ENCODE peak calls at places on chromosomes 11 and 22, in ten cellular contexts. N, V, J, D, Q, P, L, K, T and A are unnamed samples.

GRCh38 chr11:44972746-44973435 is 22.2 kb upstream of the TP53I11 start:
- DNase-seq in N (no peak), V (no peak), J (no peak), D (no peak), Q (no peak), P (no peak), L (no peak), K (no peak), T (no peak), A (no peak)

GRCh38 chr22:36641902-36642640 is 61.5 kb downstream of the CACNG2 start:
- DNase-seq in N (peak), V (no peak), J (no peak), D (no peak), Q (no peak), P (no peak), L (no peak), K (peak), T (no peak), A (no peak)

GRCh38 chr11:34192481-34193401 is 87.3 kb downstream of the NAT10 start:
- DNase-seq in N (peak), V (no peak), J (no peak), D (peak), Q (no peak), P (no peak), L (peak), K (peak), T (no peak), A (peak)

GRCh38 chr11:97956904-97957303 is 1063.8 kb upstream of the CNTN5 start:
- DNase-seq in N (no peak), V (no peak), J (no peak), D (no peak), Q (no peak), P (no peak), L (no peak), K (no peak), T (no peak), A (no peak)

GRCh38 chr11:14463623-14464022 is 36.0 kb downstream of the COPB1 start:
- DNase-seq in N (no peak), V (no peak), J (no peak), D (no peak), Q (no peak), P (no peak), L (no peak), K (no peak), T (no peak), A (no peak)

GRCh38 chr22:23386822-23387580 is 193.1 kb downstream of the IGLL1 start:
- DNase-seq in N (no peak), V (peak), J (no peak), D (no peak), Q (no peak), P (no peak), L (no peak), K (no peak), T (no peak), A (peak)

GRCh38 chr11:68309621-68310185 is 2.7 kb upstream of the LRP5 start:
- DNase-seq in N (peak), V (no peak), J (no peak), D (no peak), Q (no peak), P (peak), L (no peak), K (no peak), T (no peak), A (no peak)

GRCh38 chr11:34086554-34087278 is 18.7 kb upstream of the NAT10 start:
- DNase-seq in N (peak), V (no peak), J (no peak), D (no peak), Q (no peak), P (no peak), L (no peak), K (no peak), T (no peak), A (no peak)

GRCh38 chr11:10452211-10452767 is 2.8 kb upstream of the AMPD3 start:
- DNase-seq in N (no peak), V (no peak), J (no peak), D (no peak), Q (no peak), P (no peak), L (no peak), K (no peak), T (no peak), A (no peak)

GRCh38 chr11:8871283-8871775 is 39.7 kb upstream of the AKIP1 start:
- DNase-seq in N (peak), V (peak), J (peak), D (peak), Q (peak), P (peak), L (peak), K (peak), T (no peak), A (peak)

GRCh38 chr11:76086713-76087635 is 119.3 kb downstream of the WNT11 start:
- DNase-seq in N (peak), V (no peak), J (no peak), D (no peak), Q (no peak), P (no peak), L (no peak), K (no peak), T (no peak), A (no peak)

GRCh38 chr22:35440129-35440528 is 40.2 kb downstream of the MCM5 start:
- DNase-seq in N (no peak), V (no peak), J (no peak), D (peak), Q (no peak), P (no peak), L (no peak), K (no peak), T (no peak), A (no peak)

GRCh38 chr11:45857834-45858492 is 10.7 kb downstream of the CRY2 start:
- DNase-seq in N (peak), V (no peak), J (peak), D (peak), Q (no peak), P (peak), L (peak), K (peak), T (no peak), A (peak)

GRCh38 chr11:72764503-72764902 is 12.3 kb upstream of the ARAP1 start:
- DNase-seq in N (no peak), V (peak), J (peak), D (no peak), Q (no peak), P (peak), L (no peak), K (no peak), T (no peak), A (no peak)

GRCh38 chr11:72263363-72263762 is 19.4 kb upstream of the PHOX2A start:
- DNase-seq in N (no peak), V (no peak), J (no peak), D (no peak), Q (no peak), P (no peak), L (no peak), K (no peak), T (no peak), A (no peak)

GRCh38 chr11:89416961-89417360 is 74.2 kb downstream of the NOX4 start:
- DNase-seq in N (no peak), V (no peak), J (no peak), D (no peak), Q (no peak), P (no peak), L (no peak), K (no peak), T (no peak), A (no peak)

GRCh38 chr11:92885600-92885999 is 83.9 kb upstream of the MTNR1B start:
- DNase-seq in N (no peak), V (no peak), J (no peak), D (no peak), Q (no peak), P (no peak), L (no peak), K (no peak), T (no peak), A (no peak)

GRCh38 chr11:76856111-76856510 is 4.6 kb upstream of the ACER3 start:
- DNase-seq in N (peak), V (no peak), J (no peak), D (no peak), Q (no peak), P (no peak), L (no peak), K (no peak), T (no peak), A (no peak)

GRCh38 chr22:37427711-37428635 is 694 bp upstream of the ELFN2 start:
- DNase-seq in N (no peak), V (no peak), J (no peak), D (no peak), Q (no peak), P (no peak), L (no peak), K (no peak), T (no peak), A (no peak)

GRCh38 chr11:35589281-35589680 is 29.0 kb upstream of the FJX1 start:
- DNase-seq in N (no peak), V (no peak), J (no peak), D (no peak), Q (no peak), P (no peak), L (no peak), K (no peak), T (no peak), A (no peak)

GRCh38 chr22:40056163-40056958 is 61.6 kb downstream of the FAM83F start:
- DNase-seq in N (no peak), V (no peak), J (no peak), D (no peak), Q (no peak), P (no peak), L (no peak), K (no peak), T (no peak), A (no peak)

GRCh38 chr11:13316528-13316961 is 39.0 kb downstream of the BMAL1 start:
- DNase-seq in N (no peak), V (peak), J (peak), D (no peak), Q (no peak), P (peak), L (peak), K (no peak), T (no peak), A (no peak)

GRCh38 chr22:37515902-37516301 is 3.3 kb downstream of the CARD10 start:
- DNase-seq in N (no peak), V (no peak), J (no peak), D (no peak), Q (peak), P (no peak), L (no peak), K (no peak), T (no peak), A (no peak)

GRCh38 chr11:47383106-47383505 is 4.8 kb upstream of the SPI1 start:
- DNase-seq in N (no peak), V (peak), J (no peak), D (no peak), Q (no peak), P (peak), L (no peak), K (peak), T (no peak), A (no peak)

GRCh38 chr11:102843474-102843873 is at the start of gene MMP3:
- DNase-seq in N (peak), V (no peak), J (no peak), D (no peak), Q (no peak), P (no peak), L (no peak), K (no peak), T (no peak), A (no peak)

GRCh38 chr11:16739326-16739875 is 954 bp downstream of the C11orf58 start:
- DNase-seq in N (peak), V (no peak), J (no peak), D (no peak), Q (no peak), P (no peak), L (no peak), K (no peak), T (no peak), A (no peak)

GRCh38 chr11:60744114-60744513 is 12.6 kb upstream of the MS4A15 start:
- DNase-seq in N (no peak), V (no peak), J (no peak), D (no peak), Q (no peak), P (no peak), L (no peak), K (peak), T (no peak), A (no peak)

GRCh38 chr11:86459682-86460460 is 85.2 kb downstream of the CCDC81 start:
- DNase-seq in N (peak), V (no peak), J (peak), D (peak), Q (no peak), P (peak), L (peak), K (peak), T (no peak), A (no peak)

GRCh38 chr11:34501500-34501899 is 12.1 kb downstream of the ELF5 start:
- DNase-seq in N (peak), V (no peak), J (peak), D (no peak), Q (no peak), P (peak), L (peak), K (peak), T (no peak), A (no peak)

GRCh38 chr22:20257474-20258299 is 10.4 kb downstream of the RTN4R start:
- DNase-seq in N (no peak), V (no peak), J (no peak), D (no peak), Q (no peak), P (no peak), L (no peak), K (no peak), T (no peak), A (no peak)

GRCh38 chr11:63874511-63874910 is 35.6 kb downstream of the MARK2 start:
- DNase-seq in N (no peak), V (no peak), J (peak), D (peak), Q (no peak), P (no peak), L (peak), K (no peak), T (no peak), A (no peak)

GRCh38 chr11:8709002-8709672 is 26.5 kb downstream of the RPL27A start:
- DNase-seq in N (no peak), V (no peak), J (peak), D (peak), Q (peak), P (no peak), L (peak), K (no peak), T (no peak), A (peak)

GRCh38 chr11:122424636-122425035 is 230.9 kb upstream of the UBASH3B start:
- DNase-seq in N (no peak), V (no peak), J (no peak), D (no peak), Q (no peak), P (no peak), L (no peak), K (no peak), T (no peak), A (no peak)

GRCh38 chr11:88604255-88604654 is 266.7 kb upstream of the CTSC start:
- DNase-seq in N (no peak), V (no peak), J (no peak), D (no peak), Q (no peak), P (no peak), L (no peak), K (no peak), T (no peak), A (no peak)

GRCh38 chr11:289145-289705 is 299 bp downstream of the PGGHG start:
- DNase-seq in N (no peak), V (no peak), J (no peak), D (no peak), Q (peak), P (no peak), L (no peak), K (no peak), T (no peak), A (no peak)

DNA sequence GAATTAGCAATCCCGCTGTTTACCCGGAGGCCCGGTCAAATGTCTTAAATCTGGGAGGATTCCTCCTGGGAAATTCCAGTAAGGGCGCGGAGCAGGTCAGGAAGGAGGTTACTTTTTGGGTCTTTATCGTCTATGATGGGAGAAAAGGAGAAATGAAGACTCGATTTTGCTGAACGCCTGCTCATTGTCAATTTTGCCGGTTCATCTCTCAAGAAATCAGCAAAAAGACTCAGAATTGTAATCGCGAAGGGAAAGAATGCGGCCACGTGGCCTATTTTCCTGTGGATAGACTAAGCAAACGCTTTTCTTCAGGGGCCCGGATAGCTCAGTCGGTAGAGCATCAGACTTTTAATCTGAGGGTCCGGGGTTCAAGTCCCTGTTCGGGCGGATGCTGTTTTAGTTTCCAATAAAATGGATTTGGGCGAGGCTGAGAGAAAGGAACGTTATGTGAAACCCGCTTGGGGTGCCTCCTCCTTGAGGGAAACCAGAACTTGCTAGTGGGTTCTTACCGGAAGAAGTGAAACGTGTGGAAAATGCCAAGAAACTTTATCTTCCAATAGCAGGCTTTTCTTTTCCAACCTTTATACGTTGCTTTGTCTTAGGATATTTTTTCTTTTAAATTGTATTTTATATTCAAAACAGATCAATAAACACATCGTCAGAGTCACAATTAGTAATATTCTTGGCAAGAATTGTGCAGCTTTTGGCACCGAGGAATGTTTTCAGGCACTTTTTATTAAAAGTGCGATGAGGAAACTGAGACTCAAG is 45.0 kb downstream of the OR4D9 start:
- DNase-seq in N (peak), V (no peak), J (peak), D (peak), Q (no peak), P (no peak), L (peak), K (peak), T (no peak), A (no peak)
- H3K27ac ChIP-seq in N (peak), V (peak), J (peak), D (peak), Q (peak), P (peak), L (peak), K (peak), T (no peak), A (peak)

GRCh38 chr22:32528316-32528715 is 53.7 kb downstream of the FBXO7 start:
- DNase-seq in N (no peak), V (no peak), J (no peak), D (no peak), Q (no peak), P (no peak), L (no peak), K (peak), T (no peak), A (no peak)
- H3K27ac ChIP-seq in N (no peak), V (no peak), J (no peak), D (peak), Q (no peak), P (no peak), L (no peak), K (no peak), T (no peak), A (no peak)

GRCh38 chr11:131759140-131759539 is 388.7 kb downstream of the NTM start:
- DNase-seq in N (no peak), V (no peak), J (no peak), D (no peak), Q (no peak), P (no peak), L (no peak), K (no peak), T (no peak), A (no peak)

GRCh38 chr11:131758726-131759125 is 388.3 kb downstream of the NTM start:
- DNase-seq in N (no peak), V (no peak), J (no peak), D (no peak), Q (no peak), P (no peak), L (no peak), K (no peak), T (no peak), A (no peak)

GRCh38 chr11:131763193-131763890 is 392.9 kb downstream of the NTM start:
- DNase-seq in N (no peak), V (no peak), J (no peak), D (no peak), Q (no peak), P (no peak), L (no peak), K (no peak), T (no peak), A (no peak)

GRCh38 chr11:131762346-131763110 is 392.1 kb downstream of the NTM start:
- DNase-seq in N (no peak), V (no peak), J (no peak), D (no peak), Q (no peak), P (no peak), L (no peak), K (no peak), T (no peak), A (no peak)

GRCh38 chr11:131760191-131760951 is 390.0 kb downstream of the NTM start:
- DNase-seq in N (no peak), V (no peak), J (no peak), D (peak), Q (no peak), P (no peak), L (no peak), K (no peak), T (no peak), A (no peak)
- H3K27ac ChIP-seq in N (no peak), V (no peak), J (no peak), D (peak), Q (no peak), P (no peak), L (no peak), K (no peak), T (no peak), A (no peak)

GRCh38 chr11:2150206-2150847 is 10.7 kb downstream of the INS start:
- DNase-seq in N (peak), V (no peak), J (no peak), D (no peak), Q (no peak), P (no peak), L (no peak), K (no peak), T (no peak), A (no peak)

GRCh38 chr11:2154195-2154585 is 6.8 kb downstream of the INS start:
- DNase-seq in N (no peak), V (no peak), J (no peak), D (no peak), Q (no peak), P (no peak), L (no peak), K (no peak), T (no peak), A (no peak)

GRCh38 chr11:2149471-2150205 is 10.4 kb upstream of the IGF2 start:
- DNase-seq in N (no peak), V (no peak), J (no peak), D (no peak), Q (no peak), P (no peak), L (no peak), K (no peak), T (no peak), A (no peak)

GRCh38 chr11:2153581-2154194 is 7.3 kb downstream of the INS start:
- DNase-seq in N (no peak), V (peak), J (no peak), D (no peak), Q (no peak), P (no peak), L (no peak), K (no peak), T (no peak), A (no peak)

DNA sequence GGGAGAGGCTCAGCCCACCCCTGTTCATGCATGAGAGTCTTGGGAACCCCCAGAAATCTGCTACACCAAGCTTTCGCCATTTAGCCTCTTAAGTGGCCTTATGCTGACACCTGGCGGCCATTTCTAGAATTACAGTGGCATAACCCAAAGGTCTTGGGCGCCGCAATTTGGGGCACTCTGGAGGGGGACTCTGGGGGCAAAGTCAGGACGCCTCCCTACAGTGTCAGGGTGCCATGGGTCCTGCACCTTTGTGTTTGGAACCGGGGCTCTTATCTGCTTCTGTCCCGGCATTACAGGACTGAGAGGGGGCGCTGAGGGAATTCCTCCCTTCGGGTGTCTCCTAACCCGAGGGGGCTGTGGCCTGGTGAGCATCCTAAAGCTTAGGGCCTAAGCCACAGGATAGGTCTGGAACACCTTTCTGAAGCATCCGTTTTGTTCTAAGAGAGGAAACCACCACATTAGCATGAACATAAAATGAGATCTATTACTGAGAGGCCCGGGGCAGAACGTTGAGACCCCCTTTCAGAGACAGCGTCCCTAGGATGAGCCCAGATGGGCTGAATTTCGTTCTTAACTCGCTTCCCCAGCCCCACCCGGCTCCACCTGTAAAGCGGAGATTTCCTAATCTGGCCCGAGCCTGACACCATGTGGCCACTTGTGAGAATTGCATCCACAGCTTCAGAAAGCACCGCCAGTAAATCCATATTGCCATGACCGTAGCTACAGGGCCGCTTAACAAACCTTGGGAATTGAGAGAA is 9.3 kb downstream of the INS start:
- DNase-seq in N (peak), V (peak), J (peak), D (peak), Q (peak), P (peak), L (peak), K (peak), T (peak), A (no peak)
- H3K27ac ChIP-seq in N (no peak), V (no peak), J (no peak), D (no peak), Q (no peak), P (no peak), L (no peak), K (no peak), T (no peak), A (no peak)